ENCODE peak calls at places on chromosomes 7 and 10, in four cellular contexts. E is body of pancreas, O is fibroblast of lung, W is fibroblast of mammary gland. A is an unnamed sample.

GRCh38 chr7:3010161-3010560 is 33.5 kb downstream of the CARD11 start:
- DNase-seq in E (no peak), O (no peak), W (no peak), A (no peak)

GRCh38 chr10:87761892-87762291 is 56.1 kb downstream of the ATAD1 start:
- DNase-seq in E (no peak), O (peak), W (peak), A (peak)

GRCh38 chr10:63273575-63273974 is 140.4 kb downstream of the NRBF2 start:
- DNase-seq in E (no peak), O (no peak), W (no peak), A (no peak)

GRCh38 chr10:504806-505205 is 184.7 kb downstream of the DIP2C start:
- DNase-seq in E (no peak), O (no peak), W (no peak), A (no peak)

GRCh38 chr10:43075612-43076003 is 1.3 kb upstream of the RET start:
- DNase-seq in E (no peak), O (no peak), W (no peak), A (no peak)

GRCh38 chr10:60114765-60115586 is 208.6 kb upstream of the CCDC6 start:
- DNase-seq in E (peak), O (peak), W (peak), A (peak)

GRCh38 chr7:79652619-79653018 is 199.2 kb upstream of the MAGI2 start:
- DNase-seq in E (no peak), O (no peak), W (no peak), A (peak)

GRCh38 chr10:77666821-77667220 is 29.2 kb upstream of the KCNMA1 start:
- DNase-seq in E (no peak), O (no peak), W (peak), A (no peak)

GRCh38 chr10:130045801-130046321 is 64.8 kb downstream of the C10orf143 start:
- DNase-seq in E (no peak), O (no peak), W (no peak), A (no peak)

GRCh38 chr10:11197266-11197712 is 179.6 kb downstream of the CELF2 start:
- DNase-seq in E (peak), O (peak), W (no peak), A (peak)

GRCh38 chr10:96257944-96258343 is 13.4 kb downstream of the BLNK start:
- DNase-seq in E (peak), O (no peak), W (no peak), A (no peak)

GRCh38 chr7:134618756-134619530 is 27.7 kb upstream of the BPGM start:
- DNase-seq in E (no peak), O (peak), W (peak), A (peak)

GRCh38 chr10:101744267-101744666 is 31.6 kb downstream of the FGF8 start:
- DNase-seq in E (no peak), O (no peak), W (no peak), A (no peak)

GRCh38 chr10:11716704-11717103 is 25.5 kb upstream of the ECHDC3 start:
- DNase-seq in E (no peak), O (no peak), W (no peak), A (no peak)

GRCh38 chr10:37975407-37975991 is 948 bp downstream of the ZNF25 start:
- DNase-seq in E (no peak), O (peak), W (peak), A (peak)

GRCh38 chr7:32680259-32681173 is 185.2 kb downstream of the AVL9 start:
- DNase-seq in E (peak), O (peak), W (peak), A (no peak)

GRCh38 chr7:36217211-36217960 is 64.3 kb downstream of the EEPD1 start:
- DNase-seq in E (no peak), O (no peak), W (no peak), A (no peak)

GRCh38 chr7:38630720-38631673 is at the start of gene AMPH:
- DNase-seq in E (peak), O (peak), W (peak), A (peak)

GRCh38 chr10:129096340-129096984 is 370.6 kb upstream of the MGMT start:
- DNase-seq in E (peak), O (peak), W (peak), A (peak)

GRCh38 chr10:14889318-14889717 is 10.7 kb downstream of the SUV39H2 start:
- DNase-seq in E (no peak), O (peak), W (peak), A (peak)

GRCh38 chr10:52353210-52353609 is 39.1 kb downstream of the DKK1 start:
- DNase-seq in E (no peak), O (no peak), W (no peak), A (peak)

GRCh38 chr7:48147078-48147591 is 24.1 kb upstream of the ABCA13 start:
- DNase-seq in E (no peak), O (no peak), W (no peak), A (no peak)

GRCh38 chr7:78760620-78761355 is 692.7 kb downstream of the MAGI2 start:
- DNase-seq in E (peak), O (no peak), W (no peak), A (peak)

GRCh38 chr7:41885748-41886147 is 182.9 kb upstream of the INHBA start:
- DNase-seq in E (no peak), O (peak), W (peak), A (peak)

GRCh38 chr10:480928-481551 is 208.4 kb downstream of the DIP2C start:
- DNase-seq in E (peak), O (peak), W (peak), A (peak)

GRCh38 chr7:33950047-33950714 is 44.8 kb downstream of the BMPER start:
- DNase-seq in E (no peak), O (no peak), W (no peak), A (no peak)

GRCh38 chr10:56934515-56934914 is 573.5 kb upstream of the ZWINT start:
- DNase-seq in E (no peak), O (no peak), W (no peak), A (no peak)

GRCh38 chr7:27148776-27149641 is 1.4 kb upstream of the HOXA6 start:
- DNase-seq in E (no peak), O (peak), W (peak), A (no peak)
- H3K4me3 ChIP-seq in E (no peak), O (peak), W (peak), A (no peak)

DNA sequence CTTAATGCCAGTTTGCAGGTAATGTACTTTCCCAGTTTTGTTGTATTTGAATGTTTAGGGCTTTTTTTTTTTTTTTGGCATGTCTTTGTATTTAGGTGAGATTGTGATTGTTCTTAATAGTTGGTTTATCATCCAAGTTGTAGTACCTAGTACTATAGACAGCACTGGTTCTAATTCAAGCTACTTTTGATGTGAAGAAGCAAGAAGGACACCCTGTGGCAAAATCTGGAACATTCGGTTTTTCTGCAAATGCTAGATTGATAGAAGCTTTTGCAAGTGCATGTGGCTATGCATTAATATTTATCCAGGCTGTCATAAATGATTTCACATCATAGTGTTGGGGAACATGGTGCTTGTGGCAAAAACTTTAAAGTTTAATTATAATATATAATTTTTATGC is 248.9 kb downstream of the FOXP2 start:
- DNase-seq in E (no peak), O (peak), W (peak), A (peak)
- TF ChIP-seq CTCF in E (no peak), O (no peak), W (peak), A (peak)

GRCh38 chr10:68826764-68827591 is at the start of gene STOX1:
- DNase-seq in E (peak), O (peak), W (peak), A (peak)

GRCh38 chr10:68831961-68832455 is 4.7 kb downstream of the STOX1 start:
- DNase-seq in E (no peak), O (no peak), W (no peak), A (no peak)

GRCh38 chr10:68829952-68830351 is 2.6 kb downstream of the STOX1 start:
- DNase-seq in E (no peak), O (no peak), W (no peak), A (no peak)

GRCh38 chr10:68829494-68829893 is 2.2 kb downstream of the STOX1 start:
- DNase-seq in E (no peak), O (no peak), W (no peak), A (no peak)

GRCh38 chr10:68828833-68829232 is 1.5 kb downstream of the STOX1 start:
- DNase-seq in E (no peak), O (no peak), W (no peak), A (no peak)
- H3K4me3 ChIP-seq in E (no peak), O (no peak), W (no peak), A (no peak)

DNA sequence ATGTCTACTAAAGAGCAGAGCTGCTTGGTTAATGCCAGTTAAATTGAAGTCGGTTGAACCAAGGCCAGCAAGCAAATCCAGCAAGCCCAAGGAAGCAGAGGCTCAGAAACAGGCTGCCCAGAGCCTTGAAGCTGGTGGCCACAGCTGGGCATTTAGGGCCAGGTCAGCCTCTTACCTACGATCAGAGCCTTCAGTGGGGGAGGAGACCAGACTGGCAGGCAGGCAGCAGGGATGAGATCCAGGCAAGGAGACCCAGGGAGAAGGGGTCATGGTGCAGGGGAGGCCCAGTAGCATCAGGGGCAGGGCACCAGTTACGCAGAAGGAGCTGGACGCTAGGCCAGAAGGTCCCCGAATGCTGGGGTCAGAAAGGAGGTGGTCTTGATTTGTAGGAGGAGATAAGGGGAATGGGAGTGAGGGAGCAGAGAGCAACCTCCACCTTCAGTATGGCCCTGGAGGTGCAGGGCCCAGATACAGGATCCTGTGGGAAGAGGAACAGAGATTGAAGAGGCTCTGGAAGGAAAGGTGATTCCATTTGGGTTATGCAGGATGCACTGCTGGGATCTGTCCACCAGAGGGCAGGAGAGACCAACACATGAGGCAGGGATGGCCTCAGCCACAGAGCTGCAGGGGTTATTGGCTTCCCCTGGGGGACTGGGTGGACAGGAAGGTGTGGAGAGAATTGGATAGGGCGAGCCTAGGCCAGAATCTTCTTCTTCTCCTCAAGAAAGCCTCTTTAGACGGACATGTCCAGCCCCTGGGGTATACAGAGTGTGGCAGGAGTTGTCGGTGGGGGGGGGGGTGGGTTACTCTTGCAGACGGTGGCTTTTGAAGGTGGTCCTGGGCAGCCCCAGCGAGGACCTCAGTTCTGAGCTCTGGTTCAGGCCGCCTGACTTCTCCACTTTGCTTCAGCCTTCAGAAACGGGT is 132.6 kb upstream of the PODXL start:
- DNase-seq in E (peak), O (peak), W (peak), A (peak)
- TF ChIP-seq CTCF in E (peak), O (peak), W (peak), A (peak)

GRCh38 chr10:86314616-86315520 is 51.7 kb downstream of the GRID1 start:
- DNase-seq in E (no peak), O (no peak), W (no peak), A (no peak)
- H3K4me3 ChIP-seq in E (no peak), O (no peak), W (no peak), A (no peak)

DNA sequence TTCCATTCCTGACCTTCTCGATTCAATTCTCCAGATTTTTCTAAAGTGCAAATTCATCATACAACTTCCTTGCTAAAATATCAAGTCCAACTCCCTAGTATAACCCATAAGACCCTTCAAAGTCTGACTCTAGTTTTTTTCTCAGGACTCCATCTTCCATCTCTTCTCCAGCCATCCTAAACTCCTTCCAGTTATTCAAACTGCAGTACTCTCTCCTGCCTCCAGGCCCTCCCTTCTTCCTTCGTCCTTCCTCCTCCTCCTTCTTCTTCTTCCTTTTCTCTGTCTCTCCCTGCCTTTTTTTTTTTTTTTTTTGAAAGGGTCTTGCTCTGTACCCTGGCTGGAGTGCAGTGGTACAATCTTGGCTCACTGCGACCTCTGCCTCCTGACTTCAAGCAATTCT is 111.9 kb downstream of the RELN start:
- DNase-seq in E (no peak), O (no peak), W (no peak), A (no peak)
- TF ChIP-seq CTCF in E (no peak), O (no peak), W (peak), A (no peak)